ENCODE peak calls at places on chromosomes 2 and 18, in four cellular contexts. I is stimulated activated CD4-positive, alpha-beta T cell treated with anti-CD3 and anti-CD28 coated beads, Interleukin-2, amount 100 ng/mL, for 24 hours; P is neural progenitor cell; V is GM23338. N is an unnamed sample.

GRCh38 chr2:128444816-128445532 is 126.3 kb upstream of the HS6ST1 start:
- DNase-seq in I (no peak), P (no peak), V (no peak), N (no peak)

GRCh38 chr2:28506112-28506511 is 10.3 kb downstream of the PLB1 start:
- DNase-seq in I (no peak), P (no peak), V (no peak), N (no peak)

GRCh38 chr18:56853961-56854360 is 202.8 kb downstream of the WDR7 start:
- DNase-seq in I (no peak), P (no peak), V (no peak), N (no peak)

GRCh38 chr2:1582891-1583341 is 161.4 kb downstream of the PXDN start:
- DNase-seq in I (no peak), P (no peak), V (no peak), N (no peak)

GRCh38 chr2:44291281-44292248 is 16.3 kb downstream of the SLC3A1 start:
- DNase-seq in I (no peak), P (peak), V (peak), N (peak)

GRCh38 chr2:164599954-164600589 is 21.2 kb downstream of the GRB14 start:
- DNase-seq in I (no peak), P (peak), V (peak), N (peak)

GRCh38 chr2:104487381-104487780 is 366.5 kb upstream of the POU3F3 start:
- DNase-seq in I (no peak), P (no peak), V (no peak), N (no peak)

GRCh38 chr2:72722492-72723090 is 103.2 kb downstream of the EXOC6B start:
- DNase-seq in I (no peak), P (no peak), V (no peak), N (no peak)

GRCh38 chr2:146979746-146980145 is 865.1 kb upstream of the ACVR2A start:
- DNase-seq in I (no peak), P (no peak), V (no peak), N (no peak)

GRCh38 chr2:135851858-135852257 is 14.9 kb upstream of the LCT start:
- DNase-seq in I (no peak), P (no peak), V (no peak), N (no peak)

N was measured in WTC11.